ENCODE peak calls at places on chromosomes 11 and 22, in six cellular contexts. One of them, this sample, is unnamed. For H4K20me1, the result is how much of the 10 kb centered on the place peaks cover.

GRCh38 chr22:17369553-17370035 is 334 bp downstream of the CECR2 start:
- DNase-seq in PC-9: no peak
- DNase-seq in mammary epithelial cell: no peak
- DNase-seq in HCT116: no peak
- DNase-seq in neural progenitor cell: peak
- DNase-seq in GM23338: peak
- DNase-seq in this sample: no peak

GRCh38 chr11:46404476-46405017 is 13.0 kb upstream of the CHRM4 start:
- DNase-seq in PC-9: no peak
- DNase-seq in mammary epithelial cell: no peak
- DNase-seq in HCT116: no peak
- DNase-seq in neural progenitor cell: no peak
- DNase-seq in GM23338: no peak
- DNase-seq in this sample: no peak

GRCh38 chr11:128481135-128481534 is 106.2 kb downstream of the ETS1 start:
- DNase-seq in PC-9: no peak
- DNase-seq in mammary epithelial cell: peak
- DNase-seq in HCT116: no peak
- DNase-seq in neural progenitor cell: no peak
- DNase-seq in GM23338: no peak
- DNase-seq in this sample: no peak

GRCh38 chr11:130737041-130737830 is 179.0 kb downstream of the SNX19 start:
- DNase-seq in PC-9: peak
- DNase-seq in mammary epithelial cell: no peak
- DNase-seq in HCT116: no peak
- DNase-seq in neural progenitor cell: no peak
- DNase-seq in GM23338: no peak
- DNase-seq in this sample: peak

GRCh38 chr22:32018056-32018455 is 25.0 kb upstream of the SLC5A1 start:
- DNase-seq in PC-9: no peak
- DNase-seq in mammary epithelial cell: peak
- DNase-seq in HCT116: no peak
- DNase-seq in neural progenitor cell: no peak
- DNase-seq in GM23338: no peak
- DNase-seq in this sample: no peak

GRCh38 chr11:9260182-9261146 is 4.7 kb downstream of the DENND5A start:
- DNase-seq in PC-9: no peak
- DNase-seq in mammary epithelial cell: no peak
- DNase-seq in HCT116: no peak
- DNase-seq in neural progenitor cell: no peak
- DNase-seq in GM23338: peak
- DNase-seq in this sample: no peak

GRCh38 chr11:19245351-19245750 is 4.6 kb upstream of the E2F8 start:
- DNase-seq in PC-9: no peak
- DNase-seq in mammary epithelial cell: no peak
- DNase-seq in HCT116: no peak
- DNase-seq in neural progenitor cell: no peak
- DNase-seq in GM23338: no peak
- DNase-seq in this sample: no peak

GRCh38 chr11:99176430-99176829 is 155.7 kb downstream of the CNTN5 start:
- DNase-seq in PC-9: no peak
- DNase-seq in mammary epithelial cell: no peak
- DNase-seq in HCT116: no peak
- DNase-seq in neural progenitor cell: no peak
- DNase-seq in GM23338: no peak
- DNase-seq in this sample: no peak

DNA sequence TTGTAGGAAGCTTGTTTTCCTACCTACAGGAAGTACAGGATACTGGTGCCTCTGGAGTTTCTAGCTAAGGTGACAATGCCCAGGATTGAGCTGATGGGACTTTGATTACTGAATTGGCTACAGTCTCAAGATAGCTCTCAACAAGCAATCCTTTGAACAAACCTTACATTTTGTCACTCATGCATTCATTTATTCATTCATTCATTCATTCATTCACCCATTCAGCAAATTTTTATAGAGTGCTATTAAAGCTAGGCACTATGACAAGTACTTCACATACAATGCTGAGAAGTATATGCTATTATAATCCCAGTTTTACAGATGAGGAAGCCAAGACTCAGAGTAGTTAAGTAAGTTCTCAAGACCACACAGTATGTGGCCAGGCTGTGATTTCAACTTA is 103.1 kb upstream of the MTMR2 start:
- DNase-seq in PC-9: no peak
- DNase-seq in mammary epithelial cell: no peak
- DNase-seq in HCT116: no peak
- DNase-seq in neural progenitor cell: no peak
- DNase-seq in GM23338: no peak
- DNase-seq in this sample: no peak
- H4K20me1 ChIP-seq in PC-9: under half
- H4K20me1 ChIP-seq in mammary epithelial cell: under half
- H4K20me1 ChIP-seq in HCT116: under half
- H4K20me1 ChIP-seq in neural progenitor cell: under half
- H4K20me1 ChIP-seq in GM23338: under half
- H4K20me1 ChIP-seq in this sample: under half

DNA sequence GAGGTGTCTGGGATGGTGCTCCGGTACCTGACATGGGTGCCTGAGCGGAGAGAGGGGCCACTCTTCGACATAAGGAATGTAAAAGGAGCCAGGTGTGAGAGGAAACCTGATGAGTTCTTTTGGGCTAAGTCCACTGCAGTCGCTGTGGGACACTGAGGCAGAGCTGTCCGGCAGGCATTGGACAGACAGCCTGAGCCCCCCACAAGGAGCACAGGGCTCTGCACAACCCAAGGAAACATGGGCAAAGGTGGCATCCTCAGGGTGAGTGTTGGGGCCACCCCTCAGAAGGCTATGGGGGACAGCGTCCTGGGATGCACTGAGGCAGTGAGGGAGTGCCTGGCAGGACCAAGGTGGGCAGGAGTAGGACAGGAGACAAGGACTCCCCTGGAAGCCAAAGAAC is 57.7 kb upstream of the EMID1 start:
- DNase-seq in PC-9: no peak
- DNase-seq in mammary epithelial cell: no peak
- DNase-seq in HCT116: no peak
- DNase-seq in neural progenitor cell: no peak
- DNase-seq in GM23338: no peak
- DNase-seq in this sample: no peak
- TF ChIP-seq EZH2 in PC-9: no peak
- TF ChIP-seq EZH2 in mammary epithelial cell: no peak
- TF ChIP-seq EZH2 in HCT116: no peak
- TF ChIP-seq EZH2 in neural progenitor cell: no peak
- TF ChIP-seq EZH2 in GM23338: no peak
- TF ChIP-seq EZH2 in this sample: no peak

DNA sequence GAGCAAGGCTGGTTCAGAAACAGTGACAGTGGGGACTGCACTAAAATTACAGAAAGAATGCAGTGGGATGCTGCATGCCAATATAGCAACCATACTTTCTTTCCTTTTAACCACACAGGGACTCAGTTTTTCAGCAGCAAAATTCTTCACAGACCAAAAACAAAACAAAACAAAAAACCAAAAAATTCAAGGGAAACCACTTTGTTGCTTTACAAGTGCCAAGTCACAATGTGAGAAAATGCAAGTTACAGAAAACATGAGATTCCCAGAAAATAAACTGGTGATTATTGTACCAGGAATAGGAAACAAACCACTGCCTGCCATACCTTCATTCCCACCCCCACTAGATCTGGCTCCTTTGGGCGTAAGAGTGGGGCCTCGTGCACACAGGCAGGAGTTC is 52.6 kb downstream of the TENM4 start:
- DNase-seq in PC-9: no peak
- DNase-seq in mammary epithelial cell: no peak
- DNase-seq in HCT116: no peak
- DNase-seq in neural progenitor cell: no peak
- DNase-seq in GM23338: no peak
- DNase-seq in this sample: no peak
- H4K20me1 ChIP-seq in PC-9: under half
- H4K20me1 ChIP-seq in mammary epithelial cell: under half
- H4K20me1 ChIP-seq in HCT116: under half
- H4K20me1 ChIP-seq in neural progenitor cell: under half
- H4K20me1 ChIP-seq in GM23338: under half
- H4K20me1 ChIP-seq in this sample: under half

GRCh38 chr11:44309483-44310197 is at the start of gene ALX4:
- DNase-seq in PC-9: no peak
- DNase-seq in mammary epithelial cell: peak
- DNase-seq in HCT116: no peak
- DNase-seq in neural progenitor cell: peak
- DNase-seq in GM23338: peak
- DNase-seq in this sample: no peak
- TF ChIP-seq EZH2 in PC-9: no peak
- TF ChIP-seq EZH2 in mammary epithelial cell: peak
- TF ChIP-seq EZH2 in HCT116: no peak
- TF ChIP-seq EZH2 in neural progenitor cell: peak
- TF ChIP-seq EZH2 in GM23338: peak
- TF ChIP-seq EZH2 in this sample: no peak

DNA sequence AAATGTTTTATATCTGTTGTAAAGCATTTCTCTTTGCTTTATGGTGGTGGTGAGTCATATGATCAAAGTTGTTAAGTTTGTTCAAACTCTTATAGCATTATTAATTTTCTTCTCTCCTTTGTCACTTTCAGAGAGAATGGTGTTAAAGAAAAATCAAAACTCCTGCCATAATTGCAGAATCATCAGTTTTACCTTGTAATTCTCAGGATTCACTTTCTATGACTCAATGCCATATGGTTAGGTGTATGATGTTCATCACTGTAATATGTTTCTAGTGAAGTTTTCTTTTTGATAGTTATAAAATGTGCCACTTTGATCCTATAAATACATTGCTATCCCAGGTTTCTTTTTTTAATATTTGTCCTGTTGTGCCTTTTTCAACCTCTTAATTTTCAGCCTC is 13.7 kb upstream of the KDM4E start:
- DNase-seq in PC-9: no peak
- DNase-seq in mammary epithelial cell: no peak
- DNase-seq in HCT116: no peak
- DNase-seq in neural progenitor cell: no peak
- DNase-seq in GM23338: no peak
- DNase-seq in this sample: no peak
- H4K20me1 ChIP-seq in PC-9: under half
- H4K20me1 ChIP-seq in mammary epithelial cell: under half
- H4K20me1 ChIP-seq in HCT116: under half
- H4K20me1 ChIP-seq in neural progenitor cell: under half
- H4K20me1 ChIP-seq in GM23338: under half
- H4K20me1 ChIP-seq in this sample: under half

DNA sequence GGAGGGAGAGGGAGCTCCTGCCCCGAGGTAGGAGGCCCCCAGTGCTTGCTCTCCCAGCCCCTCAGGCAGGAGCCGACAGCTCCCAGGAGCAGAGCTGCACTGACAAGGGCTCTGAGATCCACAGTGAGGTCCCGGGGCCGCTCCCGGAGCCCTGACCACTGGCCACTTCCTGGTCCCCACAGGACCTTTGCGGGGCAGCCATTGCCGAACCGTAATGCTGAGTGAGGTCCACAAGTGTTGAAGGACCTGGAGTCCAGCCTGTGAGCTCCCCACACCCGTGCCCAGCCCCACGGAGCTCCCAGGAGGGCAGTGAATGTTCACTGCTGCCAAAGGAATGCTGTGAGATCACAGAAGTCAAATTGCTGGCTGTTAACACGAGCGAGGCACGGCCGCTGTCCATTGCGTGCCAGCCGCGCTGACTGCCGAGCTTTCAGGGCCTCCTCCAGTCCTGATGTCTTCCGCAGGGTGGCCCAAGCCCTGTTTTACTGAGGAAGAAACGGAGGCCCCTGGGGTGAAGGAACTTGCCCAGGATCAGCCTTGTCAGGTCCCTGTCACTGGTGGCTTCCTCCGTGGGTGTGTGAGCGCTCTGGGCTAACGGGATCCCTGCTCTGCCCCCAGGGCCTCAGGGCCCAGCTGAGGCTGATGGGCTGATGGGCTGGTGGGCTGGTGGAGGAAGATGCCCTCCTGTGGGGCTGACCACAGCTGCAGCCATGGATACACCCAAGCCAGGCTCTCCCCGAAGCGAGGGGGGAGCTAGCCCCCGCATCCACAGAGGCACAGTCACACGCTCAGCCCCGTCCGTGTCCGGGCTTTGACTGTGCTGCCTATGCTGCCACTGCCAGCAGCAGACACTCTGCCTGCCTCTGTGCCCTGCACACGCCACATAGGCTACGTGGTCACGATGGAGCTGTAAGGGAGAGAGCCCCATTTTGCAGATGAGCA is 70.8 kb downstream of the WNT7B start:
- DNase-seq in PC-9: no peak
- DNase-seq in mammary epithelial cell: no peak
- DNase-seq in HCT116: no peak
- DNase-seq in neural progenitor cell: peak
- DNase-seq in GM23338: no peak
- DNase-seq in this sample: no peak
- TF ChIP-seq EZH2 in PC-9: no peak
- TF ChIP-seq EZH2 in mammary epithelial cell: no peak
- TF ChIP-seq EZH2 in HCT116: no peak
- TF ChIP-seq EZH2 in neural progenitor cell: no peak
- TF ChIP-seq EZH2 in GM23338: no peak
- TF ChIP-seq EZH2 in this sample: no peak

GRCh38 chr22:46974077-46974476 is 211.6 kb downstream of the TBC1D22A start:
- DNase-seq in PC-9: no peak
- DNase-seq in mammary epithelial cell: no peak
- DNase-seq in HCT116: no peak
- DNase-seq in neural progenitor cell: no peak
- DNase-seq in GM23338: no peak
- DNase-seq in this sample: no peak
- H4K20me1 ChIP-seq in PC-9: under half
- H4K20me1 ChIP-seq in mammary epithelial cell: under half
- H4K20me1 ChIP-seq in HCT116: under half
- H4K20me1 ChIP-seq in neural progenitor cell: under half
- H4K20me1 ChIP-seq in GM23338: under half
- H4K20me1 ChIP-seq in this sample: under half

GRCh38 chr22:43413826-43414225 is 2.0 kb downstream of the MPPED1 start:
- DNase-seq in PC-9: no peak
- DNase-seq in mammary epithelial cell: no peak
- DNase-seq in HCT116: no peak
- DNase-seq in neural progenitor cell: no peak
- DNase-seq in GM23338: no peak
- DNase-seq in this sample: no peak

GRCh38 chr22:43411040-43411919 is 534 bp upstream of the MPPED1 start:
- DNase-seq in PC-9: no peak
- DNase-seq in mammary epithelial cell: no peak
- DNase-seq in HCT116: no peak
- DNase-seq in neural progenitor cell: peak
- DNase-seq in GM23338: peak
- DNase-seq in this sample: no peak

GRCh38 chr22:43409800-43410199 is 2.0 kb upstream of the MPPED1 start:
- DNase-seq in PC-9: no peak
- DNase-seq in mammary epithelial cell: no peak
- DNase-seq in HCT116: no peak
- DNase-seq in neural progenitor cell: no peak
- DNase-seq in GM23338: no peak
- DNase-seq in this sample: no peak

GRCh38 chr22:43412808-43413785 is 1.3 kb downstream of the MPPED1 start:
- DNase-seq in PC-9: no peak
- DNase-seq in mammary epithelial cell: no peak
- DNase-seq in HCT116: no peak
- DNase-seq in neural progenitor cell: peak
- DNase-seq in GM23338: no peak
- DNase-seq in this sample: no peak

GRCh38 chr22:43411981-43412807 is at the start of gene MPPED1:
- DNase-seq in PC-9: no peak
- DNase-seq in mammary epithelial cell: no peak
- DNase-seq in HCT116: no peak
- DNase-seq in neural progenitor cell: peak
- DNase-seq in GM23338: peak
- DNase-seq in this sample: no peak
- TF ChIP-seq EZH2 in PC-9: no peak
- TF ChIP-seq EZH2 in mammary epithelial cell: peak
- TF ChIP-seq EZH2 in HCT116: no peak
- TF ChIP-seq EZH2 in neural progenitor cell: no peak
- TF ChIP-seq EZH2 in GM23338: peak
- TF ChIP-seq EZH2 in this sample: no peak